ENCODE peak calls at places on chromosomes 7 and 10, in eight cellular contexts. Y is Calu3, U is H9, E is AG09319, L is A549, F is nephron progenitor cell, R is adrenal gland, X is cardiac fibroblast. B is an unnamed sample.

GRCh38 chr10:130137077-130137448 is 872 bp downstream of the GLRX3 start:
- DNase-seq in L (peak; percentile 26), E (no peak), F (no peak), Y (no peak), X (peak; percentile 39), U (no peak), R (peak; percentile 13), B (no peak)

GRCh38 chr7:101099969-101100781 is 14.9 kb downstream of the TRIM56 start:
- DNase-seq in L (peak; percentile 98), E (peak; percentile 95), F (peak; percentile 46), U (peak; percentile 94), R (peak; percentile 98), Y (peak; percentile 82), X (peak; percentile 100), B (peak; percentile 71)

GRCh38 chr10:79329529-79329928 is 17.7 kb upstream of the PPIF start:
- DNase-seq in R (no peak), U (no peak), X (no peak), E (no peak), L (no peak), Y (no peak), F (no peak), B (no peak)

GRCh38 chr10:26310361-26310760 is 93.8 kb downstream of the GAD2 start:
- DNase-seq in R (no peak), F (no peak), E (no peak), Y (no peak), X (no peak), L (no peak), U (no peak), B (no peak)

GRCh38 chr7:29426587-29426986 is 137.0 kb upstream of the PRR15 start:
- DNase-seq in E (no peak), L (no peak), F (no peak), U (no peak), R (no peak), Y (no peak), X (no peak), B (no peak)

GRCh38 chr10:89251417-89252224 is at the start of gene LIPA:
- DNase-seq in L (peak; percentile 98), Y (peak; percentile 92), X (peak; percentile 98), R (peak; percentile 98), F (peak; percentile 91), U (peak; percentile 99), E (peak; percentile 95), B (peak; percentile 77)

GRCh38 chr10:77505431-77506334 is 131.9 kb downstream of the KCNMA1 start:
- DNase-seq in U (no peak), X (peak; percentile 88), F (no peak), L (peak; percentile 44), R (no peak), E (peak; percentile 62), Y (no peak), B (no peak)

GRCh38 chr10:15084502-15084922 is 4.1 kb downstream of the ACBD7 start:
- DNase-seq in X (peak; percentile 99), E (peak; percentile 91), R (peak; percentile 88), Y (peak; percentile 67), U (peak; percentile 69), F (no peak), L (peak; percentile 88), B (no peak)

GRCh38 chr10:27601519-27601918 is 97.4 kb downstream of the RAB18 start:
- DNase-seq in R (no peak), L (no peak), F (no peak), U (no peak), X (no peak), E (no peak), Y (no peak), B (no peak)

GRCh38 chr10:80144302-80145131 is 12.0 kb downstream of the PLAC9 start:
- DNase-seq in U (peak; percentile 46), F (no peak), R (no peak), X (no peak), E (no peak), Y (peak; percentile 82), L (no peak), B (no peak)

GRCh38 chr7:107939472-107940145 is 48.6 kb downstream of the DLD start:
- DNase-seq in L (no peak), F (no peak), E (peak; percentile 30), X (peak; percentile 87), U (no peak), R (peak; percentile 69), Y (no peak), B (no peak)

GRCh38 chr10:23173549-23174074 is 18.5 kb upstream of the PTF1A start:
- DNase-seq in X (no peak), E (no peak), U (no peak), F (peak; percentile 26), L (no peak), Y (no peak), R (no peak), B (no peak)

GRCh38 chr7:101936223-101936611 is 118.8 kb downstream of the CUX1 start:
- DNase-seq in R (peak; percentile 47), F (no peak), X (no peak), U (peak; percentile 73), L (no peak), Y (no peak), E (no peak), B (no peak)

GRCh38 chr10:84541289-84541637 is 212.9 kb downstream of the CCSER2 start:
- DNase-seq in Y (no peak), R (no peak), X (no peak), E (no peak), U (peak; percentile 84), L (peak; percentile 46), F (no peak), B (no peak)

GRCh38 chr10:116848032-116848911 is 1.0 kb upstream of the ENO4 start:
- DNase-seq in R (no peak), X (no peak), F (no peak), L (no peak), U (no peak), E (no peak), Y (no peak), B (no peak)

GRCh38 chr7:50685445-50686070 is 97.1 kb downstream of the GRB10 start:
- DNase-seq in E (no peak), Y (no peak), L (no peak), X (no peak), R (no peak), U (no peak), F (no peak), B (no peak)

GRCh38 chr7:150826061-150826849 is 25.7 kb downstream of the TMEM176A start:
- DNase-seq in L (no peak), U (no peak), F (no peak), Y (no peak), E (no peak), X (no peak), R (no peak), B (no peak)

GRCh38 chr7:150830957-150831356 is 21.4 kb upstream of the AOC1 start:
- DNase-seq in L (no peak), Y (no peak), F (no peak), U (no peak), X (no peak), R (no peak), E (no peak), B (no peak)

GRCh38 chr7:150831851-150832250 is 20.5 kb upstream of the AOC1 start:
- DNase-seq in Y (no peak), U (no peak), R (no peak), X (no peak), E (no peak), L (no peak), F (no peak), B (no peak)

GRCh38 chr7:150829426-150829825 is 22.9 kb upstream of the AOC1 start:
- DNase-seq in X (no peak), R (no peak), U (no peak), L (no peak), Y (no peak), E (no peak), F (no peak), B (no peak)

GRCh38 chr7:150828384-150828783 is 23.9 kb upstream of the AOC1 start:
- DNase-seq in X (no peak), E (no peak), R (no peak), Y (no peak), F (no peak), U (no peak), L (no peak), B (no peak)
- TF ChIP-seq CTCF in X (no peak), E (no peak), R (no peak), Y (no peak), F (no peak), U (peak; percentile 40), L (no peak), B (no peak)

GRCh38 chr7:151123485-151124204 is 37.4 kb downstream of the AGAP3 start:
- DNase-seq in L (peak; percentile 85), R (peak; percentile 87), X (peak; percentile 81), E (peak; percentile 45), F (peak; percentile 92), Y (peak; percentile 90), U (peak; percentile 94), B (peak; percentile 90)

GRCh38 chr7:151121380-151122170 is 35.3 kb downstream of the AGAP3 start:
- DNase-seq in X (no peak), Y (no peak), F (no peak), L (no peak), E (no peak), U (no peak), R (no peak), B (no peak)

GRCh38 chr7:151124205-151124880 is 38.1 kb downstream of the AGAP3 start:
- DNase-seq in L (no peak), F (no peak), X (no peak), U (no peak), Y (no peak), E (no peak), R (no peak), B (no peak)

GRCh38 chr7:151122276-151122675 is 36.0 kb downstream of the AGAP3 start:
- DNase-seq in X (no peak), L (no peak), E (no peak), F (peak; percentile 51), Y (no peak), R (no peak), U (no peak), B (no peak)

GRCh38 chr7:151122794-151123484 is 36.7 kb downstream of the AGAP3 start:
- DNase-seq in Y (no peak), E (no peak), L (no peak), U (no peak), R (no peak), F (no peak), X (no peak), B (no peak)
- TF ChIP-seq CTCF in Y (no peak), E (no peak), L (no peak), U (no peak), R (no peak), F (no peak), X (no peak), B (no peak)

GRCh38 chr10:70536196-70536920 is 57.8 kb downstream of the PALD1 start:
- DNase-seq in U (no peak), E (no peak), F (no peak), L (no peak), Y (no peak), X (no peak), R (no peak), B (no peak)
- TF ChIP-seq CTCF in U (no peak), E (no peak), F (no peak), L (no peak), Y (no peak), X (no peak), R (no peak), B (no peak)

DNA sequence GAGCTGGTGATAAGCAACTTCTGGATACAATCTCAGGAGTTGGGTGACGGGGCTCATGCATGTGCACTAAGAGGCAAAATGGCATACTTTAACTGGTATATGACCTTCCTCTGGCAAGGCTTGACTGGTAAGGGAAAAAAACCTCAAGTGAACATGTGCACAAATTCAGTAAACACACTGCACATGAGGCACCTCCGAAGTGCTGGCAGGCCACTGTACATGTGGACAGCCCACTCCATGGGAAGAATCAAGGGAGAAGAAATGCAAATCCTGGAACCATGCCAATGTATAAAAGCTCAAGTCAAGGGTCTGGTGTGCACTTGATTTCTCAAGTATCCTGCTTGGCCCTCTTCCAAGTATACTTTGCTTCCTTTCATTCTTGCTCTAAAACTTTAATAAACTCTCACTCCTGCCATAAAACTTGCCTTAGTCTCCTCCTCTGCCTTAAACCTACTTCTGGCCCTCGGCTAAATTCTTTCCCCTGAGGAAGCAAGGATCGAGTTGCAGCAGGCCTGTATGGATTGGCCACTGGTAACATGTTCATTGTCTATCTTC is 167.2 kb downstream of the RAMP3 start:
- DNase-seq in F (no peak), R (no peak), U (no peak), E (no peak), X (no peak), Y (no peak), L (no peak), B (no peak)
- TF ChIP-seq CTCF in F (no peak), R (no peak), U (no peak), E (no peak), X (no peak), Y (no peak), L (no peak), B (no peak)